ENCODE peak calls at places on chromosomes 16 and 17, in ten cellular contexts. B is SJSA1; D is EL; H is NCI-H774; L is NCI-H1417; A is amniotic stem cell; I is activated CD4-positive, alpha-beta T cell treated with anti-CD3 and anti-CD28 coated beads, Interleukin-2, amount 50 U/mL, for 48 hours; N is hypothalamus; Y is GM04504; R is T47D. C is an unnamed sample.

GRCh38 chr17:13253746-13254410 is 236.1 kb upstream of the ELAC2 start:
- DNase-seq in B (no peak), R (no peak), L (no peak), I (no peak), N (no peak), D (no peak), A (no peak), Y (no peak), H (no peak), C (no peak)

GRCh38 chr17:7056386-7056785 is 12.5 kb upstream of the SLC16A11 start:
- DNase-seq in B (peak), L (no peak), D (peak), Y (no peak), A (no peak), R (no peak), I (no peak), N (no peak), H (no peak), C (no peak)

GRCh38 chr16:84252214-84252613 is 12.4 kb upstream of the KCNG4 start:
- DNase-seq in H (no peak), D (no peak), N (no peak), Y (no peak), A (no peak), L (no peak), I (no peak), B (no peak), R (no peak), C (no peak)

GRCh38 chr16:55992551-55992950 is 117.4 kb upstream of the CES5A start:
- DNase-seq in H (no peak), L (no peak), B (no peak), D (no peak), Y (no peak), R (no peak), N (no peak), A (no peak), I (no peak), C (no peak)

GRCh38 chr17:75652934-75653549 is 13.9 kb downstream of the RECQL5 start:
- DNase-seq in N (no peak), H (no peak), B (peak), R (peak), I (peak), D (peak), L (no peak), Y (peak), A (no peak), C (peak)

GRCh38 chr16:3171181-3171854 is 16.7 kb upstream of the OR1F1 start:
- DNase-seq in A (no peak), N (no peak), R (no peak), I (peak), Y (no peak), L (no peak), B (no peak), D (no peak), H (no peak), C (peak)

GRCh38 chr17:82887255-82888164 is 47.7 kb upstream of the ZNF750 start:
- DNase-seq in N (no peak), Y (no peak), I (no peak), D (no peak), R (no peak), B (no peak), L (no peak), A (no peak), H (no peak), C (no peak)

GRCh38 chr16:64730261-64730660 is 391.6 kb downstream of the CDH11 start:
- DNase-seq in R (no peak), Y (no peak), N (no peak), A (no peak), H (no peak), B (no peak), L (no peak), D (no peak), I (no peak), C (no peak)

GRCh38 chr17:19728114-19728495 is 11.7 kb upstream of the SLC47A2 start:
- DNase-seq in N (peak), I (no peak), R (peak), L (peak), A (no peak), H (peak), D (peak), B (peak), Y (peak), C (no peak)

GRCh38 chr17:82613283-82614094 is 34.8 kb downstream of the WDR45B start:
- DNase-seq in B (no peak), D (no peak), A (no peak), L (peak), H (no peak), R (no peak), N (no peak), I (no peak), Y (no peak), C (no peak)

GRCh38 chr17:10130733-10131132 is 67.7 kb downstream of the GAS7 start:
- DNase-seq in B (no peak), H (no peak), A (no peak), N (no peak), L (no peak), Y (no peak), R (no peak), I (no peak), D (no peak), C (no peak)

GRCh38 chr16:50252874-50253510 is 13.4 kb upstream of the ADCY7 start:
- DNase-seq in A (no peak), I (no peak), R (no peak), D (no peak), N (no peak), B (no peak), H (no peak), Y (no peak), L (no peak), C (no peak)

GRCh38 chr17:17560167-17560566 is 31.3 kb downstream of the PEMT start:
- DNase-seq in Y (no peak), L (no peak), A (no peak), I (no peak), B (no peak), D (no peak), H (no peak), R (no peak), N (no peak), C (no peak)

GRCh38 chr17:1495265-1495664 is 2.8 kb upstream of the MYO1C start:
- DNase-seq in Y (no peak), R (peak), D (peak), A (no peak), N (no peak), I (no peak), B (no peak), H (no peak), L (no peak), C (no peak)

GRCh38 chr17:55540414-55541091 is 29.3 kb upstream of the SMIM36 start:
- DNase-seq in B (peak), D (peak), L (no peak), R (no peak), N (no peak), H (no peak), I (no peak), Y (peak), A (no peak), C (no peak)

GRCh38 chr17:5592382-5592781 is 8.1 kb upstream of the NLRP1 start:
- DNase-seq in D (peak), L (peak), Y (no peak), H (peak), N (no peak), R (peak), A (peak), I (no peak), B (peak), C (peak)

GRCh38 chr16:17251496-17251895 is 219.3 kb downstream of the XYLT1 start:
- DNase-seq in R (no peak), B (no peak), A (no peak), Y (no peak), H (peak), I (no peak), L (peak), N (no peak), D (no peak), C (peak)

GRCh38 chr17:45433136-45433535 is 466 bp upstream of the ARHGAP27 start:
- DNase-seq in L (no peak), R (no peak), H (no peak), B (no peak), Y (no peak), N (no peak), A (no peak), I (no peak), D (no peak), C (no peak)

GRCh38 chr16:22915003-22915402 is 101.0 kb downstream of the HS3ST2 start:
- DNase-seq in H (no peak), A (no peak), I (no peak), Y (no peak), R (no peak), B (no peak), N (no peak), L (no peak), D (no peak), C (no peak)

GRCh38 chr16:3690991-3691720 is 26.2 kb downstream of the TRAP1 start:
- DNase-seq in L (no peak), H (no peak), D (peak), R (no peak), A (no peak), B (no peak), N (no peak), I (no peak), Y (peak), C (no peak)

GRCh38 chr17:73973881-73974409 is 229.5 kb upstream of the RPL38 start:
- DNase-seq in B (no peak), A (no peak), L (no peak), Y (no peak), H (no peak), D (no peak), I (no peak), N (no peak), R (no peak), C (no peak)

GRCh38 chr17:50375858-50376538 is 3.0 kb downstream of the EME1 start:
- DNase-seq in B (no peak), R (no peak), D (no peak), Y (no peak), A (no peak), I (no peak), N (no peak), H (peak), L (no peak), C (no peak)

GRCh38 chr16:57131351-57131970 is 39.1 kb downstream of the CPNE2 start:
- DNase-seq in L (no peak), R (no peak), N (peak), D (no peak), I (no peak), B (no peak), A (no peak), H (no peak), Y (no peak), C (no peak)

GRCh38 chr16:35182043-35182677 is 1722.7 kb downstream of the TP53TG3F start:
- DNase-seq in A (no peak), I (no peak), B (no peak), L (no peak), D (no peak), Y (no peak), R (no peak), N (no peak), H (no peak), C (no peak)

GRCh38 chr16:58043571-58044155 is 18.1 kb downstream of the MMP15 start:
- DNase-seq in A (no peak), I (no peak), Y (no peak), R (no peak), L (no peak), B (no peak), N (no peak), H (no peak), D (no peak), C (no peak)

GRCh38 chr17:56319531-56319930 is 166.3 kb downstream of the ANKFN1 start:
- DNase-seq in H (peak), N (no peak), R (peak), B (peak), Y (peak), L (peak), D (peak), I (no peak), A (peak), C (peak)

GRCh38 chr17:42414782-42415409 is 8.2 kb downstream of the CAVIN1 start:
- DNase-seq in R (no peak), N (no peak), L (no peak), A (no peak), Y (no peak), B (no peak), D (no peak), I (peak), H (no peak), C (peak)

GRCh38 chr17:80574496-80574895 is 29.9 kb downstream of the RPTOR start:
- DNase-seq in L (no peak), B (no peak), H (no peak), D (no peak), Y (no peak), I (no peak), R (no peak), N (no peak), A (no peak), C (no peak)

GRCh38 chr17:70138309-70138865 is 30.9 kb upstream of the KCNJ2 start:
- DNase-seq in R (no peak), N (no peak), D (peak), H (no peak), L (no peak), A (peak), B (no peak), I (no peak), Y (no peak), C (no peak)

GRCh38 chr17:55069983-55070529 is 101.5 kb downstream of the STXBP4 start:
- DNase-seq in N (no peak), R (no peak), I (no peak), H (no peak), A (no peak), D (no peak), Y (no peak), B (no peak), L (no peak), C (no peak)

GRCh38 chr16:15536813-15537212 is 102.4 kb downstream of the BMERB1 start:
- DNase-seq in I (no peak), N (no peak), B (no peak), A (no peak), H (no peak), L (no peak), D (no peak), R (no peak), Y (no peak), C (no peak)

GRCh38 chr17:22461460-22462145 is 769.3 kb downstream of the KCNJ18 start:
- DNase-seq in B (no peak), A (no peak), L (no peak), H (no peak), I (no peak), N (no peak), Y (no peak), R (no peak), D (no peak), C (no peak)

GRCh38 chr17:32610943-32611342 is 124.2 kb downstream of the CDK5R1 start:
- DNase-seq in N (no peak), H (no peak), A (no peak), L (no peak), Y (no peak), D (no peak), R (no peak), B (no peak), I (no peak), C (no peak)

GRCh38 chr17:29933379-29933778 is 3.4 kb upstream of the SSH2 start:
- DNase-seq in L (peak), Y (no peak), A (no peak), D (peak), H (no peak), R (peak), I (no peak), B (no peak), N (no peak), C (no peak)

GRCh38 chr16:86490859-86491642 is 19.3 kb upstream of the FOXF1 start:
- DNase-seq in R (no peak), L (no peak), D (no peak), B (peak), N (no peak), I (no peak), A (no peak), Y (peak), H (no peak), C (no peak)

GRCh38 chr17:74513987-74514631 is 17.2 kb downstream of the CD300LB start:
- DNase-seq in D (peak), B (no peak), L (no peak), N (no peak), Y (no peak), A (no peak), R (peak), H (no peak), I (peak), C (no peak)

GRCh38 chr16:27437946-27438345 is 36.0 kb downstream of the IL21R start:
- DNase-seq in Y (no peak), A (no peak), D (no peak), B (no peak), H (no peak), I (no peak), L (no peak), N (no peak), R (no peak), C (no peak)

GRCh38 chr17:226773-227580 is 45.5 kb upstream of the DOC2B start:
- DNase-seq in I (no peak), L (no peak), A (no peak), D (no peak), Y (no peak), N (no peak), H (no peak), R (no peak), B (no peak), C (no peak)